ENCODE peak calls at places on chromosomes 12 and 14, in nine cellular contexts. T, Y, I, K, M, G, X, R and V are unnamed samples.

GRCh38 chr14:54253195-54253947 is 143.4 kb upstream of the CDKN3 start:
- DNase-seq in X (peak), K (peak), T (peak), M (no peak), R (no peak), I (no peak), G (peak), Y (peak), V (no peak)

GRCh38 chr14:71534506-71534905 is 397.7 kb upstream of the RGS6 start:
- DNase-seq in T (no peak), G (no peak), I (no peak), M (no peak), K (no peak), X (no peak), Y (no peak), R (no peak), V (no peak)

GRCh38 chr14:21072781-21073339 is 2.8 kb downstream of the ARHGEF40 start:
- DNase-seq in I (no peak), R (no peak), K (no peak), X (no peak), G (no peak), Y (no peak), T (no peak), M (no peak), V (no peak)

GRCh38 chr14:77241955-77242354 is 29.1 kb downstream of the NGB start:
- DNase-seq in X (no peak), R (no peak), M (no peak), K (no peak), Y (peak), T (no peak), I (peak), G (no peak), V (no peak)

GRCh38 chr12:116317139-116317538 is 39.6 kb upstream of the MED13L start:
- DNase-seq in X (no peak), G (no peak), K (no peak), T (no peak), Y (no peak), I (no peak), R (no peak), M (no peak), V (no peak)

GRCh38 chr12:63138484-63138883 is 12.5 kb downstream of the AVPR1A start:
- DNase-seq in Y (no peak), R (no peak), X (no peak), M (no peak), G (no peak), T (no peak), I (no peak), K (no peak), V (no peak)

GRCh38 chr12:112686373-112686772 is 105.2 kb upstream of the RPH3A start:
- DNase-seq in I (no peak), Y (peak), T (no peak), G (no peak), X (peak), M (no peak), R (no peak), K (no peak), V (no peak)

GRCh38 chr12:24470050-24470449 is 478.9 kb downstream of the BCAT1 start:
- DNase-seq in G (no peak), Y (peak), K (no peak), R (no peak), X (no peak), T (no peak), M (no peak), I (no peak), V (no peak)

GRCh38 chr14:72433511-72433910 is 460.4 kb downstream of the DPF3 start:
- DNase-seq in G (no peak), T (peak), Y (peak), K (no peak), R (no peak), X (peak), M (no peak), I (no peak), V (no peak)

GRCh38 chr12:7161811-7162210 is 27.7 kb upstream of the PEX5 start:
- DNase-seq in T (peak), I (no peak), X (no peak), R (no peak), G (no peak), Y (peak), K (no peak), M (no peak), V (no peak)

GRCh38 chr12:3262466-3262865 is 185.3 kb downstream of the TSPAN9 start:
- DNase-seq in K (no peak), X (no peak), Y (no peak), T (no peak), G (no peak), M (no peak), R (no peak), I (no peak), V (no peak)

GRCh38 chr12:62601765-62602444 is 135.3 kb downstream of the MON2 start:
- DNase-seq in T (no peak), X (no peak), Y (no peak), M (peak), R (no peak), K (no peak), I (no peak), G (no peak), V (no peak)

GRCh38 chr14:96126339-96126770 is 78.3 kb upstream of the BDKRB2 start:
- DNase-seq in G (peak), T (no peak), I (no peak), K (no peak), R (peak), Y (no peak), X (no peak), M (no peak), V (no peak)